ENCODE peak calls at places on chromosomes 1 and 21, in six cellular contexts. B, S, N, O, P and E are unnamed samples.

GRCh38 chr1:245872475-245872874 is 634.6 kb downstream of the SMYD3 start:
- DNase-seq in P (no peak), N (no peak), S (no peak), B (no peak), O (no peak), E (no peak)

GRCh38 chr1:212941452-212941851 is 8.9 kb upstream of the VASH2 start:
- DNase-seq in B (no peak), S (no peak), O (no peak), P (no peak), N (no peak), E (no peak)

GRCh38 chr1:205518616-205519540 is 14.4 kb downstream of the CDK18 start:
- DNase-seq in S (no peak), O (no peak), B (no peak), P (no peak), N (no peak), E (no peak)

GRCh38 chr1:110490791-110491451 is 28.1 kb downstream of the KCNA10 start:
- DNase-seq in O (no peak), P (no peak), N (no peak), B (no peak), S (no peak), E (no peak)

GRCh38 chr1:72435025-72435424 is 152.7 kb upstream of the NEGR1 start:
- DNase-seq in O (no peak), N (no peak), B (no peak), S (no peak), P (no peak), E (no peak)

GRCh38 chr21:44914176-44914874 is 6.4 kb downstream of the ITGB2 start:
- DNase-seq in N (no peak), B (no peak), P (no peak), S (no peak), O (peak), E (no peak)

GRCh38 chr1:87495147-87495546 is 166.5 kb downstream of the LMO4 start:
- DNase-seq in B (no peak), N (peak), O (no peak), S (no peak), P (no peak), E (no peak)

GRCh38 chr1:16248603-16249534 is 11.9 kb upstream of the CPLANE2 start:
- DNase-seq in O (no peak), S (peak), P (peak), B (no peak), N (peak), E (peak)

GRCh38 chr1:121459235-121459634 is 274.5 kb downstream of the SRGAP2C start:
- DNase-seq in S (no peak), O (no peak), N (no peak), B (no peak), P (no peak), E (no peak)

GRCh38 chr21:20739421-20739820 is 258.8 kb upstream of the NCAM2 start:
- DNase-seq in O (no peak), N (peak), P (peak), B (no peak), S (no peak), E (no peak)

GRCh38 chr1:90174246-90174645 is 179.3 kb downstream of the ZNF326 start:
- DNase-seq in B (no peak), S (no peak), P (no peak), N (no peak), O (no peak), E (no peak)

GRCh38 chr21:40129809-40130208 is 262.6 kb downstream of the PCP4 start:
- DNase-seq in S (no peak), N (no peak), O (no peak), B (no peak), P (no peak), E (no peak)

GRCh38 chr1:20280399-20280798 is 10.3 kb upstream of the VWA5B1 start:
- DNase-seq in S (no peak), P (peak), B (no peak), O (no peak), N (no peak), E (no peak)

GRCh38 chr1:6935379-6936307 is 150.4 kb downstream of the CAMTA1 start:
- DNase-seq in O (no peak), B (no peak), P (peak), N (no peak), S (no peak), E (no peak)

GRCh38 chr1:178061632-178062031 is 32.3 kb upstream of the RASAL2 start:
- DNase-seq in N (no peak), O (no peak), B (no peak), S (no peak), P (no peak), E (no peak)

GRCh38 chr1:15834406-15835204 is 12.9 kb upstream of the SPEN start:
- DNase-seq in O (peak), B (peak), S (peak), N (peak), P (peak), E (peak)

GRCh38 chr1:85947223-85947622 is 209.3 kb downstream of the COL24A1 start:
- DNase-seq in P (no peak), N (no peak), B (no peak), S (no peak), O (no peak), E (no peak)

GRCh38 chr1:116345830-116346229 is 27.2 kb upstream of the ATP1A1 start:
- DNase-seq in P (peak), S (no peak), N (no peak), B (no peak), O (no peak), E (no peak)

GRCh38 chr1:23369335-23370013 is at the start of gene ZNF436:
- DNase-seq in O (peak), P (peak), S (no peak), N (peak), B (no peak), E (no peak)

GRCh38 chr1:3293563-3294080 is 160.8 kb upstream of the ARHGEF16 start:
- DNase-seq in S (no peak), N (no peak), P (no peak), B (no peak), O (no peak), E (no peak)

GRCh38 chr21:44704636-44705001 is 6.8 kb downstream of the TSPEAR start:
- DNase-seq in N (no peak), P (peak), B (no peak), S (no peak), O (no peak), E (no peak)

GRCh38 chr1:115496904-115497527 is 144.8 kb upstream of the VANGL1 start:
- DNase-seq in P (no peak), N (no peak), S (no peak), O (no peak), B (no peak), E (no peak)

GRCh38 chr1:12177999-12178441 is 11.2 kb downstream of the TNFRSF1B start:
- DNase-seq in N (no peak), B (no peak), P (peak), S (no peak), O (no peak), E (peak)

GRCh38 chr1:207336559-207337467 is 15.3 kb downstream of the CD55 start:
- DNase-seq in B (no peak), N (no peak), S (peak), P (no peak), O (peak), E (no peak)

GRCh38 chr21:41851090-41851790 is 27.9 kb downstream of the PRDM15 start:
- DNase-seq in P (no peak), S (no peak), B (no peak), N (no peak), O (no peak), E (no peak)

GRCh38 chr1:92446990-92447681 is 39.6 kb downstream of the GFI1 start:
- DNase-seq in B (no peak), N (peak), O (no peak), S (no peak), P (no peak), E (no peak)

GRCh38 chr1:24744911-24745710 is at the start of gene CLIC4:
- DNase-seq in S (peak), N (peak), O (peak), P (peak), B (peak), E (peak)

GRCh38 chr21:45449658-45450502 is 44.9 kb downstream of the COL18A1 start:
- DNase-seq in S (no peak), P (no peak), B (no peak), N (no peak), O (no peak), E (no peak)

DNA sequence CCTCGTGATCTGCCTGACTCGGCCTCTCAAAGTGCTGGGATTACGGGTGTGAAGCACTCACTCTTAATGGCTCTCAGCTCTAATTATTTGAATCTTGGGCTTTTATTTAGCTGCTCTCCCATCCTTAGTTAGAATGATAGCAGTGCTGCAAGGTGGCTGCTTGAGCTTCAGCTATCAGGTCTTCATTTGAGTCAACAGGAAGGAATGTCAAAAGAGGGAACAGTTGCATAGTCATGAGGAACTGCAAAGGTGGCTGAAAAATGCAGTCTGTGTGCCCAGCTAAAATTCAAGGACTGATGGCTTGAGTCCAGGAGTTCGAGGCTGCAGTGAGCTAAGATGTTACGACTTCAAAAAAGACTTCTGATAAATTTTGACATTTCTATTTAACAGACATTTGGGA is 55.6 kb downstream of the UCK2 start:
- DNase-seq in P (no peak), N (no peak), B (no peak), O (no peak), S (no peak), E (no peak)
- TF ChIP-seq RAD21 in P (no peak), N (no peak), B (no peak), O (no peak), S (no peak), E (no peak)

GRCh38 chr1:175394739-175395138 is 202.2 kb upstream of the KIAA0040 start:
- DNase-seq in P (no peak), N (no peak), S (no peak), O (no peak), B (no peak), E (no peak)
- TF ChIP-seq YY1 in P (no peak), N (no peak), S (no peak), O (no peak), B (no peak), E (no peak)

GRCh38 chr1:225863167-225863566 is 19.0 kb downstream of the TMEM63A start:
- DNase-seq in O (no peak), B (no peak), S (no peak), N (no peak), P (no peak), E (no peak)

GRCh38 chr1:225866061-225866844 is 15.9 kb downstream of the TMEM63A start:
- DNase-seq in S (no peak), O (no peak), P (no peak), N (no peak), B (no peak), E (no peak)

GRCh38 chr1:225868631-225869330 is 13.4 kb downstream of the TMEM63A start:
- DNase-seq in B (no peak), S (no peak), P (no peak), N (no peak), O (no peak), E (no peak)

GRCh38 chr1:225865514-225865913 is 16.7 kb downstream of the TMEM63A start:
- DNase-seq in B (no peak), P (no peak), N (no peak), S (no peak), O (no peak), E (no peak)

DNA sequence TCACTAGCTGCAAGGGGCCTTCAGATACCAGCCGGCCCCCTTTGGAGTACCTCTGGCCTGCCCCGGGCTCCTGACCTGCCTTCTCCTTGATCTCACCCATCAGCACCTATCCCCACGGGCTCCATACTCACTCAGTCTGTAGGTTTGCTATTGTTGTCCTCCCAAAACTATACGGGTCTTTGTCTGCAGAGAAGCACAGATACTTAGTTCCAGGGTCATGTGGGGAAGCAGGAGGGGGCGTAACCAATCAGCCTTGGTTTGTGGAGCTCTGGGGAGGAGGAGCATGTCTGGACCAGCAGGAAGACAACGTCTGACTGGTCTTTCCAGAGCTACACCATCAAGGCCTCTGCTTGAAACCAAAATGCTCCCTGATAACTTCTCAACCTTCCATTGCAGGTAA is 15.2 kb downstream of the TMEM63A start:
- DNase-seq in O (no peak), P (no peak), B (no peak), S (no peak), N (no peak), E (no peak)
- H3K4me2 ChIP-seq in O (no peak), P (no peak), B (no peak), S (no peak), N (no peak), E (no peak)

DNA sequence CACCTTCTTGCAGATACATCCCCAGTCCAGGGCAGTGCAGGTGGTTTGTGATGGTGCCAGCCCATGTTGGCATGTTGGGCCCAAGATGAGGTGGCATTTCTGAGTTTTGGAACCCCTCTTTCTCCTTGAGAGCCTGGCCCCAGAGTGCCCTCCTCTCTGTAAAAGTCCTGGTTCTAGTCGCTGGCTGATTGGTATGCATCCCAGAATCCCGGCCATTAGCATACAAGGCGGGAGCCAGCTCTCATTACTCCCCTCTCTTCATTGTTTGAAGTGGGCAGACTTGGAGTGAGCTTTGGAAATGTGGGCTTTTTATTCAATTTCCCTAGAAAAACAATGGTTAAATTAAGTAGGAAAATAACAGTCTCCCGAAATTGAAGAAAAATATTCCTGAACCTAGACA is 7.8 kb downstream of the ARHGEF10L start:
- DNase-seq in N (no peak), O (no peak), B (no peak), P (no peak), S (no peak), E (no peak)
- TF ChIP-seq RAD21 in N (no peak), O (no peak), B (no peak), P (no peak), S (no peak), E (no peak)

DNA sequence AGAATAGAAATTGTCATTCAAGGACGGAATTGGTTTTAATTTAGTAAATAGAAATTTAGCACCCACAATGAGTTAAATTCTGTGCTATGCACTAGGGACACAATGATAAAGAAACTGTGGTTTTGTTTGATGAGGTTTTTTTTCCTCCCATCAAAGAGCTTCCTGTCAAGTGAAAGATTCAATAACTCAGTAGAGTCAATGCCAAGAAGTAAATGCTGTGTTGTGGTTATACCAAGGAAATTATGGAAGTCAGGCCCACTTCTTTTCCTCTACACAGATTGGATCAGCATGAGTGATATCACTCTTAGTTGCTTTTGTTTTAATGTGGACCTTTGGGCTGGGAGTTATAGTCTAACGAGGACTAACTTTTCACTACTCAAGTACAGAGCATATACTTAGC is 1269.6 kb upstream of the ADGRL2 start:
- DNase-seq in B (no peak), S (no peak), N (no peak), O (no peak), P (no peak), E (peak)
- TF ChIP-seq YY1 in B (no peak), S (no peak), N (no peak), O (no peak), P (no peak), E (no peak)

DNA sequence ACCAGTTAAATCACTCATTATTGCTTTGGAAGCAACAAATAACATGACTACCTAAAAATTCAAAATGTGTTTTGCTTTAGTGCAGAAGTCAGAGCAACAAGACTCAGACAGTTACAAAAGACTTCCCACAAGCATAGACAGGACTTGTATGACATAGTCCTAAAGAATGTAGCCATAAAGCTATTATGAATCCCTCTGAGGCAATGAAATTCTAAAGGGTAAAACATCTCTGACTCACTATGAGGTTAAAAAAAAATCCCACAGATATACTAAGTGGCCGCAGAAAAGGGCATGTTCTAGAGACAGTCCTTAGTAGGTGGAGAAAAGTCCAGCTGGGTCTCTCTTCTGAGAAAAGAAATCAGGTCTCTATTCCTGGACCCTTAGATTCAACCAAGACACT is 4.9 kb downstream of the PRKAB2 start:
- DNase-seq in P (no peak), S (no peak), N (no peak), B (no peak), O (peak), E (peak)
- H3K4me2 ChIP-seq in P (peak), S (no peak), N (no peak), B (no peak), O (peak), E (peak)

DNA sequence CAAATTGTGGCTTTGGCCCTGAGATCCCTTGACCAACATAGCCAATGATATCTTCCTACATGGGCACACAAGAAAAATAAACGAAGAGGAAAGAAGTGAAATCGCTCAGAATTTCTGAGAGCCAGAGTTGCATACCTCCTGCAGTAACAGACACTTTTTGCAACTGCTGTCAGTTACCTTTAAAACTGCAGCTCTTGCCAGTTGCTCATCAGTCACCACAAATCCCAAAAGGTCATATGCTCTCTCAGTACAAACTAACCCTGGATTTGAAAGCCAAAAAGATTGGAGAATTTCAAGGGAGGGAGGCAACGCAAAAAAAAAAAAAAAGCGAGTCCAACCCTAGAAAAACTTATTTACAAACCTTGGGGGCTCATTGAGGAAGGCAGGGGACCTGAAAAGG is 47.2 kb upstream of the DNAH14 start:
- DNase-seq in S (no peak), B (no peak), O (no peak), P (no peak), N (no peak), E (no peak)
- TF ChIP-seq RAD21 in S (no peak), B (no peak), O (no peak), P (no peak), N (no peak), E (no peak)

GRCh38 chr1:174800221-174800791 is 199.4 kb upstream of the CACYBP start:
- DNase-seq in N (no peak), B (no peak), O (no peak), P (peak), S (no peak), E (no peak)
- TF ChIP-seq YY1 in N (no peak), B (no peak), O (no peak), P (no peak), S (peak), E (no peak)